ENCODE peak calls at places on chromosomes 16 and 17, in nine cellular contexts. B is activated CD8-positive, alpha-beta T cell treated with anti-CD3 and anti-CD28 coated beads for 36 hours; U is hepatocyte; R is mesothelial cell of epicardium; Q is stomach; V is left ventricle myocardium inferior; S is cardiac fibroblast; G is GM06990; Z is cardiac muscle cell. C is an unnamed sample.

GRCh38 chr16:87323727-87324410 is 6.7 kb upstream of the C16orf95 start:
- DNase-seq in B (no peak), S (no peak), R (no peak), G (no peak), V (no peak), Z (no peak), U (no peak), Q (no peak), C (no peak)

GRCh38 chr17:70920416-70920815 is 751.1 kb downstream of the KCNJ2 start:
- DNase-seq in B (no peak), R (no peak), S (no peak), G (no peak), Q (no peak), U (no peak), Z (no peak), V (no peak), C (no peak)

GRCh38 chr16:72932050-72932449 is 115.9 kb downstream of the ZFHX3 start:
- DNase-seq in Z (no peak), S (no peak), B (no peak), R (no peak), U (no peak), Q (no peak), V (no peak), G (no peak), C (peak)

GRCh38 chr17:2710804-2711607 is 558 bp downstream of the CLUH start:
- DNase-seq in R (no peak), Z (peak), U (peak), B (peak), Q (no peak), G (peak), S (no peak), V (no peak), C (no peak)

GRCh38 chr17:78970834-78971763 is 8.6 kb downstream of the LGALS3BP start:
- DNase-seq in G (peak), Z (peak), U (peak), S (peak), R (peak), B (peak), V (peak), Q (peak), C (peak)

GRCh38 chr17:73787036-73787720 is 142.9 kb upstream of the SDK2 start:
- DNase-seq in B (no peak), U (no peak), R (no peak), Z (peak), Q (peak), S (no peak), V (no peak), G (no peak), C (no peak)

GRCh38 chr16:67011274-67011673 is 17.7 kb upstream of the CBFB start:
- DNase-seq in R (no peak), Z (no peak), U (no peak), Q (no peak), B (no peak), G (no peak), S (no peak), V (no peak), C (no peak)

GRCh38 chr16:4695473-4696171 is 2.3 kb downstream of the NUDT16L1 start:
- DNase-seq in G (no peak), V (no peak), Q (no peak), S (no peak), U (peak), B (no peak), R (no peak), Z (no peak), C (no peak)

GRCh38 chr17:76697702-76698465 is 12.9 kb downstream of the MXRA7 start:
- DNase-seq in U (peak), B (no peak), V (no peak), R (no peak), S (peak), Q (no peak), G (no peak), Z (peak), C (no peak)

GRCh38 chr17:40437095-40437732 is 6.0 kb upstream of the IGFBP4 start:
- DNase-seq in U (no peak), R (no peak), B (no peak), V (no peak), G (no peak), Q (no peak), S (peak), Z (no peak), C (no peak)

GRCh38 chr17:3990391-3991127 is 26.3 kb upstream of the ATP2A3 start:
- DNase-seq in R (no peak), G (no peak), Q (no peak), U (no peak), Z (no peak), V (no peak), S (no peak), B (no peak), C (no peak)

GRCh38 chr17:49748791-49749190 is 15.1 kb downstream of the FAM117A start:
- DNase-seq in U (no peak), S (no peak), R (no peak), G (peak), V (no peak), Q (no peak), Z (no peak), B (peak), C (peak)

GRCh38 chr16:50631249-50631984 is 49.7 kb downstream of the SNX20 start:
- DNase-seq in Q (no peak), S (no peak), Z (no peak), V (no peak), R (no peak), G (no peak), U (no peak), B (no peak), C (no peak)

GRCh38 chr17:29250666-29251065 is 4.0 kb downstream of the CRYBA1 start:
- DNase-seq in V (no peak), S (peak), Q (no peak), B (no peak), R (no peak), Z (no peak), U (no peak), G (no peak), C (no peak)

GRCh38 chr17:55609737-55610201 is 98.5 kb upstream of the SMIM36 start:
- DNase-seq in Q (peak), S (peak), U (no peak), G (no peak), Z (peak), B (no peak), R (no peak), V (no peak), C (no peak)

GRCh38 chr16:79097781-79098180 is 502.8 kb downstream of the MAF start:
- DNase-seq in G (no peak), B (no peak), Q (no peak), R (no peak), S (no peak), U (peak), V (no peak), Z (no peak), C (no peak)

GRCh38 chr16:74556375-74556922 is 50.5 kb downstream of the GLG1 start:
- DNase-seq in S (no peak), U (no peak), R (no peak), B (no peak), Z (no peak), Q (no peak), G (no peak), V (no peak), C (no peak)

GRCh38 chr17:10144976-10145375 is 53.4 kb downstream of the GAS7 start:
- DNase-seq in G (no peak), B (no peak), R (no peak), V (no peak), U (no peak), Q (no peak), Z (no peak), S (no peak), C (no peak)

GRCh38 chr16:66924527-66925321 is 611 bp downstream of the RRAD start:
- DNase-seq in U (peak), S (no peak), B (peak), R (no peak), Z (peak), G (peak), Q (peak), V (peak), C (peak)

GRCh38 chr16:86570542-86571196 is 4.0 kb downstream of the FOXC2 start:
- DNase-seq in R (no peak), U (no peak), V (no peak), Z (no peak), B (no peak), G (no peak), Q (no peak), S (no peak), C (no peak)

GRCh38 chr16:74169687-74170522 is 126.7 kb upstream of the PSMD7 start:
- DNase-seq in Q (no peak), R (no peak), S (peak), U (peak), G (no peak), V (no peak), Z (no peak), B (no peak), C (peak)

GRCh38 chr17:62109924-62110323 is 44.8 kb upstream of the MED13 start:
- DNase-seq in S (no peak), Q (no peak), R (no peak), U (no peak), G (no peak), B (no peak), V (no peak), Z (no peak), C (no peak)

GRCh38 chr17:62110923-62111484 is 45.9 kb upstream of the MED13 start:
- DNase-seq in S (no peak), R (no peak), G (no peak), V (no peak), Z (no peak), B (no peak), U (peak), Q (no peak), C (no peak)

GRCh38 chr17:62111562-62112180 is 46.6 kb upstream of the MED13 start:
- DNase-seq in G (no peak), Q (no peak), R (no peak), Z (no peak), V (no peak), S (no peak), U (no peak), B (no peak), C (no peak)

GRCh38 chr17:62105861-62106260 is 40.8 kb upstream of the MED13 start:
- DNase-seq in S (no peak), U (no peak), R (no peak), G (no peak), Q (peak), V (no peak), Z (no peak), B (no peak), C (no peak)

GRCh38 chr17:62109378-62109902 is 44.4 kb upstream of the MED13 start:
- DNase-seq in S (peak), B (peak), R (no peak), G (peak), U (peak), Q (peak), Z (peak), V (no peak), C (peak)
- TF ChIP-seq CTCF in S (peak), B (peak), R (no peak), G (peak), U (peak), Q (peak), Z (peak), V (peak), C (peak)

DNA sequence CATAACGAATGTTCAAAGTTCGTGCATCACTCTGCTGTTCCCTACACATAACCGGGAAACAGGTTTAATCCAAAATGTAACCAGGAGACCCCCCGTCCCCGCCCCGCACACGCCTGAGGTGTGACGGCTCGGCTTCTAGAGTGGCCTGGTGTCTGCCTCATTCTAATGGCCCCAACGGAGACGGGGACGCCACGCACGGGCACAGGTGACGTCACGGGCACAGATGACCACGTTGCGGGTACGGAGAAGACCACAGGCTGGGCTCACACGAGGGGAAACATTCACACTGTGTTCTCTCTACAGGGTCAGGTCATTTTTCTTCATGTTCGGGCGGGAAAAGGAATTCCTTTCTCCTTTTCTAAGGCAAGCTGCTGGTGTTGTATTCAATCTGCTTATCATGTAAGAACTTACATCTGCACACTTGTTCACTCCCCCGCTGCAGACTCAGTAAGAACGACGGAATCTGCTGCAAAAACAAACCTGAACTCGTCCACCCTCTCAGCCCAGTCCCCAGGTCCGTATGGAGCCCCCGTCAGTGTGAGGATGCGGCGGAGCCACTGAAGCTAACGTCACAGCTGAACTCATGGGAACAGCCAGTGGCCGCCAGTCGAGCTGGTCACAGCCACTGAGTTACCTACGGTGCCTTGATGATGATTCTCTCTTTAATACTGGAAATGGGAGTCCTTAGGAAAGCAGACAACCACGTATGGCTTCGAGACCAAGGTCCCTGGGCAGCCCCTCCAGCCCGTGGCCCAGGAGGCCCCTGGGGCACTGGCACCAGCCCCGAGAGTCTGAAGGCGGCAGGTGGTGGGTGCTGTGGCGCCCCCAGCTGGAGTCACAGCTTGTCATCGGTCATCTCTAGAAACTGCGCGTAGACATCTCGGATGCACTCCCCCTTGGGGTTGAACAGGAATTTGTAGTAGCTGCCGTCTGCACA is 32.9 kb downstream of the WDR45B start:
- DNase-seq in U (no peak), B (no peak), S (no peak), Q (no peak), G (no peak), V (no peak), R (no peak), Z (no peak), C (no peak)
- TF ChIP-seq CTCF in U (peak), B (no peak), S (no peak), Q (no peak), G (no peak), V (peak), R (no peak), Z (no peak), C (peak)

GRCh38 chr17:58692239-58693055 is at the start of gene RAD51C:
- DNase-seq in B (peak), S (peak), G (peak), Z (peak), U (peak), R (peak), V (peak), Q (peak), C (peak)

GRCh38 chr17:58693208-58693607 is 806 bp downstream of the RAD51C start:
- DNase-seq in Q (no peak), Z (no peak), R (no peak), S (no peak), B (no peak), V (no peak), G (no peak), U (no peak), C (no peak)

GRCh38 chr17:58694302-58694701 is 1.9 kb downstream of the RAD51C start:
- DNase-seq in Q (no peak), S (no peak), G (no peak), U (no peak), B (no peak), R (no peak), Z (no peak), V (no peak), C (no peak)

GRCh38 chr17:58693751-58694150 is 1.3 kb downstream of the RAD51C start:
- DNase-seq in Z (no peak), S (no peak), R (no peak), B (no peak), G (no peak), V (no peak), Q (no peak), U (no peak), C (no peak)

DNA sequence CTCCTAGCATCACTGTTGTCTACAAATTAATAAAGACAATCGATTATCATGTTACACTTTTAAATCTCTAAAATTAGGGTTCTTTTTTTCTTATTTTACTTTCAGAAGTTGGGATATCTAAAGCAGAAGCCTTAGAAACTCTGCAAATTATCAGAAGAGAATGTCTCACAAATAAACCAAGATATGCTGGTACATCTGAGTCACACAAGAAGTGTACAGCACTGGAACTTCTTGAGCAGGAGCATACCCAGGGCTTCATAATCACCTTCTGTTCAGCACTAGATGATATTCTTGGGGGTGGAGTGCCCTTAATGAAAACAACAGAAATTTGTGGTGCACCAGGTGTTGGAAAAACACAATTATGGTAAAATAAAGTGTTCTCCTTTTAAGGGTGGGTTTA is 2.4 kb downstream of the RAD51C start:
- DNase-seq in R (no peak), S (no peak), B (no peak), U (no peak), G (no peak), Z (no peak), V (no peak), Q (no peak), C (no peak)
- TF ChIP-seq CTCF in R (no peak), S (no peak), B (no peak), U (no peak), G (no peak), Z (no peak), V (no peak), Q (no peak), C (no peak)

GRCh38 chr16:15739940-15740339 is 89.9 kb downstream of the NDE1 start:
- DNase-seq in B (no peak), V (no peak), S (no peak), G (no peak), Z (no peak), Q (no peak), U (no peak), R (no peak), C (no peak)
- TF ChIP-seq CTCF in B (no peak), V (no peak), S (no peak), G (no peak), Z (no peak), Q (no peak), U (no peak), R (no peak), C (no peak)

GRCh38 chr17:57442914-57443571 is 186.7 kb downstream of the MSI2 start:
- DNase-seq in Q (peak), G (peak), S (peak), U (no peak), Z (peak), V (peak), B (peak), R (no peak), C (no peak)

GRCh38 chr17:57441270-57441600 is 184.9 kb downstream of the MSI2 start:
- DNase-seq in Z (no peak), U (no peak), Q (no peak), G (no peak), R (no peak), S (no peak), V (no peak), B (no peak), C (no peak)

GRCh38 chr17:57438031-57438731 is 181.9 kb downstream of the MSI2 start:
- DNase-seq in Z (no peak), U (no peak), G (no peak), S (no peak), B (no peak), R (no peak), Q (no peak), V (no peak), C (no peak)

GRCh38 chr17:57442401-57442823 is 186.1 kb downstream of the MSI2 start:
- DNase-seq in R (no peak), G (no peak), U (no peak), Z (no peak), B (no peak), V (no peak), Q (no peak), S (peak), C (no peak)

DNA sequence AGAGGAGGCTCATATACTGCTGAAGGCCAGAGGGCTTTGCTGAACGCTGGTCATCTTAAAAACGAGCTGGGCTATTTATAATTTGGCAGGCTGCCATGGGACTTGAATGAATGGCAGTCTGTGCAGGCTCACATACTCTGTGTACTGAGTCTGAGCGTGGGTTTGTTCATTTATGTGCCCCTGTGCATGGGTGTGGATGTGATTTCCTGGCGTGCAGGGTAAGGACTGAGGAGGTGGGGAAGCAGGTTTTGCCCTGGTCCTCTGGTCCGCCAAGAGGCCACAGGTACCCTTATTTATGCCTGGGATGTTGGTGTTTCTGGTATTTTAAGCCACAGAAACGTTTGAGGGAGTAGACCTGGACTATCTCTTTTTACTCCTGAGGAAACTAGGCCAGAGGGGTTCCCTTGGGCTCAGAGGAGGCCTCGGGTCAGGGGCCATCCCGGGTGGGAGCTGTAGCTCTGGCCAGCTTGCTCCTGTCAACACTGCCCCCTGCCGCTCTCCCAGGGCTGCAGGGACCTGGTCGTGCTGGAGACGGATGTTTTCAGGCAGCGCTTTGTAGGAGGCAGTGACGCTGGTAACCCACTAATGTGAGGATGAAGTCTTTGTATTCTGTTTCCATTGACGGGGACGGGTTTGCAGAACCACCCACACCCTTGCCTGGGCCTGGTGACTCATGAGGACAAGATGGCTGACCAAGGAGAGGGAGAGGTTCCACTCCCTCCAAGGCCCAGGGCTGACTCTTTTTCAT is 184.4 kb downstream of the MSI2 start:
- DNase-seq in G (no peak), Q (peak), B (peak), S (peak), V (peak), U (peak), R (no peak), Z (peak), C (peak)
- TF ChIP-seq CTCF in G (no peak), Q (peak), B (peak), S (peak), V (peak), U (peak), R (no peak), Z (peak), C (peak)

GRCh38 chr17:41893384-41893783 is 25.4 kb downstream of the ACLY start:
- DNase-seq in R (no peak), Z (no peak), G (no peak), Q (no peak), S (no peak), V (no peak), U (no peak), B (no peak), C (no peak)

GRCh38 chr17:41895617-41896016 is 23.1 kb downstream of the ACLY start:
- DNase-seq in G (no peak), B (no peak), Q (no peak), V (peak), S (peak), R (no peak), U (no peak), Z (no peak), C (no peak)

GRCh38 chr17:41891135-41892065 is 26.2 kb upstream of the KLHL11 start:
- DNase-seq in Z (no peak), S (no peak), V (no peak), B (no peak), Q (no peak), R (no peak), U (no peak), G (no peak), C (no peak)

GRCh38 chr17:41894791-41895331 is 23.9 kb downstream of the ACLY start:
- DNase-seq in Z (no peak), B (no peak), G (no peak), R (no peak), S (peak), V (no peak), U (no peak), Q (no peak), C (no peak)

DNA sequence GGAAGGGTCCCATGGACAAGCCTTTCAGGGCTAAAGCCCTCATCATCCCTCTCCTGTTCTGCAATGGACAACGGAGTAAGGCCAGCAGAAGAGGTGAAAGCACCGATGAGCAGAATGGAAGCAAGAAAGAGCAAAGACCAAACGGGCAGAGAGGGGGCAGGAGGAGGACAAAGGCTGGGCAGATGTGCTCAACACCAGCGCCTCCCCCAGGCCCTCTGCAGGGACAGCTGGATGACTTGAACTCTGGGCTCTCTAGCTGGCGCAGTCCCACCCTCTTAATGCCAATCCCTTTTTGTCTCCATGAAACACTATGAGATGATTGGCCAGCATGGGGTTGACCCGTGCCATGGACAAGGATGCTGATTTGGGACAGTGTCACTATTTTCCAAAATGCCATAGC is 22.0 kb downstream of the ACLY start:
- DNase-seq in Q (no peak), G (no peak), U (no peak), R (no peak), S (no peak), Z (no peak), V (no peak), B (no peak), C (no peak)
- TF ChIP-seq CTCF in Q (no peak), G (no peak), U (no peak), R (no peak), S (no peak), Z (no peak), V (no peak), B (no peak), C (no peak)

C was measured in GM13977.